ENCODE peak calls at places on chromosome 18, in four cellular contexts. N is AG04450, H is H9, V is PC-3. I is an unnamed sample.

GRCh38 chr18:32328974-32329373 is 139.1 kb downstream of the MEP1B start:
- DNase-seq in H (no peak), V (no peak), N (no peak), I (no peak)

GRCh38 chr18:35467624-35468016 is 30.1 kb downstream of the INO80C start:
- DNase-seq in H (no peak), V (no peak), N (no peak), I (no peak)

GRCh38 chr18:79736230-79736629 is 56.6 kb downstream of the CTDP1 start:
- DNase-seq in V (no peak), N (no peak), H (no peak), I (no peak)

GRCh38 chr18:652131-652530 is 5.3 kb upstream of the TYMS start:
- DNase-seq in H (no peak), N (no peak), V (no peak), I (no peak)

GRCh38 chr18:44325903-44326650 is 354.6 kb upstream of the SETBP1 start:
- DNase-seq in H (peak), V (peak), N (peak), I (peak)

GRCh38 chr18:10559566-10560456 is 34.0 kb downstream of the NAPG start:
- DNase-seq in V (no peak), N (no peak), H (peak), I (no peak)

GRCh38 chr18:24741961-24742738 is 281.7 kb downstream of the HRH4 start:
- DNase-seq in H (no peak), N (no peak), V (no peak), I (peak)

GRCh38 chr18:23593720-23594119 is 7.4 kb upstream of the NPC1 start:
- DNase-seq in N (peak), V (peak), H (no peak), I (peak)

GRCh38 chr18:77119101-77119850 is 13.3 kb downstream of the MBP start:
- DNase-seq in N (no peak), V (no peak), H (no peak), I (no peak)

GRCh38 chr18:25113081-25113480 is 238.9 kb downstream of the ZNF521 start:
- DNase-seq in N (no peak), V (no peak), H (peak), I (no peak)

GRCh38 chr18:32337821-32338220 is 132.9 kb downstream of the GAREM1 start:
- DNase-seq in V (no peak), H (no peak), N (no peak), I (no peak)

GRCh38 chr18:65425366-65425765 is 325.4 kb upstream of the CDH7 start:
- DNase-seq in H (no peak), V (no peak), N (no peak), I (no peak)

GRCh38 chr18:37403100-37403781 is 162.4 kb downstream of the CELF4 start:
- DNase-seq in N (peak), H (no peak), V (peak), I (peak)

GRCh38 chr18:37297106-37297505 is 268.5 kb downstream of the CELF4 start:
- DNase-seq in N (no peak), H (no peak), V (no peak), I (no peak)

GRCh38 chr18:12334280-12335262 is 26.5 kb downstream of the TUBB6 start:
- DNase-seq in H (peak), N (no peak), V (no peak), I (no peak)

GRCh38 chr18:79569720-79570119 is 109.9 kb upstream of the CTDP1 start:
- DNase-seq in N (no peak), H (no peak), V (no peak), I (peak)

GRCh38 chr18:43587538-43588153 is 310.4 kb upstream of the SYT4 start:
- DNase-seq in H (no peak), N (no peak), V (peak), I (peak)

GRCh38 chr18:48678237-48679115 is 139.6 kb downstream of the CTIF start:
- DNase-seq in V (no peak), N (no peak), H (no peak), I (no peak)

GRCh38 chr18:38933910-38934510 is 1368.4 kb upstream of the CELF4 start:
- DNase-seq in H (no peak), V (no peak), N (no peak), I (no peak)

GRCh38 chr18:76553715-76554603 is 58.9 kb upstream of the ZNF516 start:
- DNase-seq in N (peak), V (peak), H (no peak), I (no peak)

GRCh38 chr18:1394966-1395365 is 490.3 kb downstream of the ADCYAP1 start:
- DNase-seq in N (no peak), H (no peak), V (no peak), I (no peak)

GRCh38 chr18:44590976-44591375 is 89.7 kb upstream of the SETBP1 start:
- DNase-seq in N (no peak), H (no peak), V (no peak), I (no peak)

GRCh38 chr18:47701133-47701532 is 229.3 kb downstream of the SMAD2 start:
- DNase-seq in V (no peak), N (no peak), H (no peak), I (no peak)

GRCh38 chr18:63366270-63366990 is 576 bp downstream of the KDSR start:
- DNase-seq in V (peak), N (no peak), H (peak), I (peak)

DNA sequence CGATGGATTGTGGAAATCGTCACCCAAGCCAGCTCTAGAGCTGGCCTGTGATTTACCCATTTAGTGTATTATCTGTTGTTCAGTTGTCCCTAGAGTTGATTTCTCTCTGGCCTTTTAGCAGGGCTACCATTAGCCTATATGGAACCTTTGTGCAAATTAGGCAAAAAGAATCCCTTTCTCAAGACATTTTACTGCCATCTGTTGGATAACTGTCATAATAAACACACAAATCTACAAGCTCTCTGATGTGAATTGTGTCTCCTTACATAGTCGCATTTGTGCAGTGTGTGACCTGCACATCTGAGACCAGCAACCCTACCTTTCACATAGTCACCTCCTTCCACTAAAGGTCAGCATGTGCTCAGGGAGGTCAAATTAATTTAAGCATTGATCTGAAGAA is 34.0 kb downstream of the LOXHD1 start:
- DNase-seq in N (no peak), H (no peak), V (peak), I (no peak)
- TF ChIP-seq CTCF in N (no peak), H (no peak), V (peak), I (peak)

GRCh38 chr18:54261894-54262293 is 7.4 kb upstream of the POLI start:
- DNase-seq in V (no peak), N (no peak), H (no peak), I (no peak)
- H3K27ac ChIP-seq in V (no peak), N (no peak), H (no peak), I (no peak)

DNA sequence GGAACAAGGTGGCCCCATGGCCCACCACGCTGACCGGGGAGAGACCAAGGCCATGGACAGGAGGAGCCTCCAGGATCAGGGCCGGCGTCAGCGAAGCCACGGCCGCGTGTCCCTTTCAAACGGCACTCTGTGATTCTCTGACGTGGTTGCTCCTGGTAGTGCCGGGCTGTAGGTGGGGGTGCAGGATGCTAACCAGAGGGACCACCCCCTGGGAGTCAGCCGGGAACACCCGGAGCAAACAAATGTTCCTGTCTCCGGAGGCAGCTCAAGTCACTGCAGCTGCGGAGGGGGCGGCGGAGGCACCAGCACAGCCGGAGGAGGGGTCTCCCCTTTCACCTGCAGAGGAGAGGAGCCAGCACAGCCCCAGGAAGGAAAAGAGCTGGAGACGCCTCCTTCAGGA is 750.6 kb upstream of the SALL3 start:
- DNase-seq in H (peak), N (no peak), V (no peak), I (no peak)
- TF ChIP-seq CTCF in H (peak), N (no peak), V (no peak), I (no peak)

DNA sequence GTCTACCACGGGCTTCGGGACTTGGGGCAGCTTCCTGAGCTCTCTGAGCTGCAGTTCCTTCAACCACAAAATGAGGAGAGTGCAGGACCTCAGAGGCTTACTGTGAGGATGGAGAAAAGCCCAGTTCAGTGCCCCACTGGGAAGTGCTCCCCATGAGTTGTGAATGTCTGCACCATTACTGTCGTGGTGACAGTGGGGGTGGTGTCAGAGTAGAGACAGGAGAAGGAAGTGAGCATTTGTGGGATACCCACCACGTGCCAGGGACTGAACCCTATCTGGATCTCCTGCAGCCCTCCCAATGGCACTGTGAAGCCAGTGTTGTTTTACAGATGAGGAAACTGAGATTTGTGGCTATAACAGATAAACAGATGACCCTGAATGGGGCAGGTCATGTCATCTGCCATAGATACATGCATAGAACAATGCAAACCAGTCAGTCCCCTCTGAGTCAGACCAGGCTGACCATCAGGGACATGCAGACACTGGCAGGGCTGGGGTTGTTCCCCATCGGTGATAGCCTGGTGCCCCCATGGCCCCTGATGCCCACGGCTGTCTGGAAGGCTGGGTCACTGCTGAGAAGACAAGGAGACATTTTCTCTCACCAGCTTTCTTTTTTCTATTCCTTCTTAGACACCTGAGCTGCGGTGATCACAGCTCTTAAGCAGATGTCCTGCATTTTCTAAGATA is 60.8 kb downstream of the EMILIN2 start:
- DNase-seq in V (no peak), N (no peak), H (no peak), I (no peak)
- H3K27ac ChIP-seq in V (no peak), N (no peak), H (no peak), I (no peak)

GRCh38 chr18:60686142-60686541 is 313.6 kb upstream of the MC4R start:
- DNase-seq in V (no peak), H (no peak), N (no peak), I (no peak)
- TF ChIP-seq CTCF in V (no peak), H (no peak), N (no peak), I (no peak)

GRCh38 chr18:13539050-13539449 is 187.3 kb downstream of the FAM210A start:
- DNase-seq in N (no peak), H (no peak), V (no peak), I (no peak)
- H3K27ac ChIP-seq in N (no peak), H (no peak), V (no peak), I (no peak)